ENCODE peak calls at places on chromosome 22, in six cellular contexts. G is stimulated activated naive CD4-positive, alpha-beta T cell; H is upper lobe of right lung; Y is NCI-H187; F is germinal center; V is epithelial cell of esophagus. D is an unnamed sample.
A peak's percentile ranks its signal among the peaks of the same experiment; 100 is the strongest.

GRCh38 chr22:49481651-49482399 is 345.8 kb downstream of the BRD1 start:
- DNase-seq in G (no peak), H (no peak), Y (no peak), F (no peak), V (no peak), D (no peak)

GRCh38 chr22:30822216-30823014 is 127.7 kb downstream of the OSBP2 start:
- DNase-seq in G (no peak), H (peak; percentile 49), Y (no peak), F (no peak), V (no peak), D (no peak)

GRCh38 chr22:36659762-36660509 is 43.6 kb downstream of the CACNG2 start:
- DNase-seq in G (no peak), H (peak; percentile 94), Y (no peak), F (no peak), V (peak; percentile 92), D (no peak)

GRCh38 chr22:37254867-37255233 is 10.8 kb upstream of the RAC2 start:
- DNase-seq in G (no peak), H (no peak), Y (no peak), F (no peak), V (peak; percentile 87), D (no peak)

GRCh38 chr22:50665212-50665611 is 7.4 kb upstream of the SHANK3 start:
- DNase-seq in G (no peak), H (no peak), Y (no peak), F (no peak), V (no peak), D (no peak)

GRCh38 chr22:48702573-48703264 is 1125.0 kb downstream of the BRD1 start:
- DNase-seq in G (no peak), H (peak; percentile 81), Y (no peak), F (no peak), V (no peak), D (no peak)

GRCh38 chr22:43337946-43338345 is 5.2 kb downstream of the SCUBE1 start:
- DNase-seq in G (no peak), H (peak; percentile 21), Y (no peak), F (no peak), V (no peak), D (no peak)

GRCh38 chr22:47198801-47199251 is 436.4 kb downstream of the TBC1D22A start:
- DNase-seq in G (no peak), H (peak; percentile 62), Y (no peak), F (no peak), V (no peak), D (no peak)

GRCh38 chr22:31095637-31096249 is 11.6 kb downstream of the SELENOM start:
- DNase-seq in G (no peak), H (no peak), Y (no peak), F (no peak), V (no peak), D (no peak)

GRCh38 chr22:32801436-32802290 is at the start of gene TIMP3:
- DNase-seq in G (no peak), H (peak; percentile 86), Y (no peak), F (peak; percentile 29), V (peak; percentile 55), D (no peak)

GRCh38 chr22:33520904-33521780 is 399.1 kb downstream of the LARGE1 start:
- DNase-seq in G (no peak), H (no peak), Y (no peak), F (no peak), V (no peak), D (peak; percentile 7)

GRCh38 chr22:27686534-27686933 is 115.0 kb downstream of the MN1 start:
- DNase-seq in G (no peak), H (no peak), Y (no peak), F (no peak), V (peak; percentile 30), D (no peak)

GRCh38 chr22:46052331-46052771 is 75.4 kb upstream of the WNT7B start:
- DNase-seq in G (no peak), H (peak; percentile 63), Y (no peak), F (no peak), V (no peak), D (no peak)

GRCh38 chr22:23061471-23062280 is 8.6 kb upstream of the GNAZ start:
- DNase-seq in G (no peak), H (peak; percentile 46), Y (no peak), F (no peak), V (no peak), D (peak; percentile 58)

GRCh38 chr22:19853058-19853878 is 1.4 kb downstream of the GNB1L start:
- DNase-seq in G (no peak), H (no peak), Y (no peak), F (no peak), V (no peak), D (no peak)

GRCh38 chr22:30717952-30718351 is 23.3 kb downstream of the OSBP2 start:
- DNase-seq in G (no peak), H (no peak), Y (no peak), F (no peak), V (no peak), D (no peak)

GRCh38 chr22:46663001-46663400 is 42.8 kb downstream of the GRAMD4 start:
- DNase-seq in G (no peak), H (no peak), Y (no peak), F (no peak), V (no peak), D (no peak)

GRCh38 chr22:23833911-23834317 is 4.9 kb downstream of the DERL3 start:
- DNase-seq in G (no peak), H (peak; percentile 37), Y (no peak), F (no peak), V (no peak), D (no peak)

D was measured in OCI-LY7.